ENCODE peak calls at places on chromosomes 12 and 14, in nine cellular contexts. Q, R, H, S, G, P, V, X and C are unnamed samples.

GRCh38 chr12:45235087-45236025 is 19.5 kb downstream of the ANO6 start:
- DNase-seq in Q (peak), R (peak), H (peak), S (peak), G (peak), P (peak), V (peak), X (peak), C (peak)

GRCh38 chr14:52553002-52553670 is 500 bp downstream of the GPR137C start:
- DNase-seq in Q (peak), R (peak), H (peak), S (peak), G (peak), P (peak), V (no peak), X (peak), C (peak)

GRCh38 chr12:100612557-100612956 is 39.1 kb downstream of the GAS2L3 start:
- DNase-seq in Q (no peak), R (no peak), H (no peak), S (no peak), G (no peak), P (no peak), V (no peak), X (no peak), C (no peak)

GRCh38 chr12:100554608-100555077 is 18.8 kb upstream of the GAS2L3 start:
- DNase-seq in Q (peak), R (peak), H (no peak), S (no peak), G (peak), P (no peak), V (peak), X (peak), C (peak)

GRCh38 chr12:1350055-1350933 is 244.1 kb downstream of the FBXL14 start:
- DNase-seq in Q (peak), R (peak), H (no peak), S (no peak), G (peak), P (no peak), V (peak), X (no peak), C (peak)

GRCh38 chr12:124608451-124608870 is 41.0 kb upstream of the NCOR2 start:
- DNase-seq in Q (no peak), R (no peak), H (no peak), S (no peak), G (no peak), P (no peak), V (no peak), X (no peak), C (no peak)

GRCh38 chr14:95535226-95536021 is 574 bp downstream of the GLRX5 start:
- DNase-seq in Q (no peak), R (no peak), H (no peak), S (peak), G (no peak), P (peak), V (no peak), X (no peak), C (no peak)

GRCh38 chr12:9925746-9926393 is 6.3 kb downstream of the CLEC2A start:
- DNase-seq in Q (peak), R (peak), H (no peak), S (no peak), G (peak), P (peak), V (peak), X (peak), C (peak)

GRCh38 chr12:108734200-108734906 is 3.0 kb upstream of the CORO1C start:
- DNase-seq in Q (peak), R (peak), H (peak), S (no peak), G (peak), P (peak), V (peak), X (no peak), C (peak)

GRCh38 chr12:87768884-87769283 is 260.3 kb downstream of the C12orf50 start:
- DNase-seq in Q (no peak), R (no peak), H (no peak), S (no peak), G (no peak), P (no peak), V (no peak), X (no peak), C (no peak)

GRCh38 chr12:106753526-106753925 is 21.0 kb upstream of the RIC8B start:
- DNase-seq in Q (no peak), R (no peak), H (no peak), S (no peak), G (no peak), P (no peak), V (no peak), X (no peak), C (no peak)

GRCh38 chr14:50037837-50038236 is 78.5 kb downstream of the VCPKMT start:
- DNase-seq in Q (no peak), R (peak), H (no peak), S (peak), G (no peak), P (no peak), V (no peak), X (no peak), C (peak)

GRCh38 chr12:1318327-1319031 is 275.9 kb downstream of the FBXL14 start:
- DNase-seq in Q (peak), R (peak), H (no peak), S (no peak), G (peak), P (peak), V (peak), X (peak), C (peak)

GRCh38 chr14:69260246-69260978 is 454 bp downstream of the GALNT16 start:
- DNase-seq in Q (peak), R (peak), H (peak), S (no peak), G (no peak), P (peak), V (no peak), X (peak), C (peak)

DNA sequence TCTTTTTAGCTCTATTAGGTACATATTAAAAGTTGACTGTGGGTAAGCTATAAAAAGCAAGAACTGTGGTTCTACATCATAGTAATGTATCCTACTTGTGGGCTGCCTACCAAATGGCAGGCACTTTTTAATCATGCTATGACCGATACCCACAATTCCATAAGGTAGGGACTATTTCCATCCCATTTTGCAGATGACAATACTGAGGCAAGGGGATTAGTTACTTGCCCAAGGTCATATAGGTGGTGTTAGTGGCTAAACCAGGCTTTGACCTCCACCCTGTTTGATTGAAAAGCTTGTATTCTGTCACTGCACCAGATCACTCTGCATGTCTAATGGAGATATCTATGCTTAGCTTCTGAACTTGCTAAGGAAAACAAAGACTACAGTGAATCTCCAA is 151.9 kb downstream of the SSPN start:
- DNase-seq in Q (no peak), R (no peak), H (no peak), S (no peak), G (no peak), P (no peak), V (no peak), X (no peak), C (no peak)
- H3K4me3 ChIP-seq in Q (no peak), R (no peak), H (no peak), S (no peak), G (no peak), P (no peak), V (no peak), X (no peak), C (no peak)

DNA sequence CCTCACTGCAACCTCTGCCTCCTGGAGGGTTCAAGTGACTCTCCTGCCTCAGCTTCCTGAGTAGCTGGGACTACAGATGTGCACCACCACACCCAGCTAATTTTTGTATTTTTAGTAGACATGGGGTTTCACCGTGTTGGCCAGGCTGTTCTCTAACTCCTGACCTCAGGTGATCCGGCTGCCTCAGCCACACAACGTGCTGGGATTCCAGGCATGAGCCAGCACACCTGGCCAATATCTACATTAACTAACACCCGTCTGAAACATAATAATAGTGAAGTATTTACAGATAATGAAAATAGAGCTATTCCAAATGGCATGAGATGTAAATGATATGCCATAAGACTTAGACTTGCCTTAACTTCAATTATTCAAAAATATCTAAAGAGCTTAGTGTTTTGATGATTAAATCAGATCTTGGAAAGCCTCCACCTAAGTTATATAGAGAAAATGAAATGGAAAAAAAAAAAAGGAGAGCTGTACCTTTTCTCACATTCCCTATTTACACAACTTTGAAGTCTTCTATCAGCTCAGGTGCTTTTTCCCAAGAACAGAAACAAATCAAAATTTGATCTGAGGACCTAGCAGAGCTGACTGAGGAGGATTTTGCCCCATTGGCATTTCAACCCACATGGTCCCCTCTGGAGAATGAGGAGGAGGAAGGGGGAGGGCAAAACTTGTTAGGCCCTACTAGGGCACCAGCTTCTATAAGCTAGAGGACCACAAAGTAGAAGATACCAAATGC is 309.2 kb downstream of the PRKD1 start:
- DNase-seq in Q (no peak), R (no peak), H (no peak), S (no peak), G (no peak), P (peak), V (no peak), X (no peak), C (no peak)
- TF ChIP-seq CTCF in Q (no peak), R (no peak), H (no peak), S (no peak), G (no peak), P (no peak), V (no peak), X (no peak), C (no peak)

GRCh38 chr12:14238224-14238792 is 127.2 kb upstream of the ATF7IP start:
- DNase-seq in Q (peak), R (no peak), H (no peak), S (no peak), G (peak), P (no peak), V (no peak), X (no peak), C (peak)

GRCh38 chr12:14243941-14244340 is 121.5 kb upstream of the ATF7IP start:
- DNase-seq in Q (no peak), R (no peak), H (no peak), S (no peak), G (no peak), P (no peak), V (no peak), X (no peak), C (no peak)

GRCh38 chr12:14240873-14241220 is 124.6 kb upstream of the ATF7IP start:
- DNase-seq in Q (no peak), R (no peak), H (no peak), S (no peak), G (no peak), P (no peak), V (no peak), X (no peak), C (no peak)

GRCh38 chr12:14239350-14239934 is 126.0 kb upstream of the ATF7IP start:
- DNase-seq in Q (peak), R (peak), H (no peak), S (peak), G (peak), P (peak), V (no peak), X (peak), C (peak)

DNA sequence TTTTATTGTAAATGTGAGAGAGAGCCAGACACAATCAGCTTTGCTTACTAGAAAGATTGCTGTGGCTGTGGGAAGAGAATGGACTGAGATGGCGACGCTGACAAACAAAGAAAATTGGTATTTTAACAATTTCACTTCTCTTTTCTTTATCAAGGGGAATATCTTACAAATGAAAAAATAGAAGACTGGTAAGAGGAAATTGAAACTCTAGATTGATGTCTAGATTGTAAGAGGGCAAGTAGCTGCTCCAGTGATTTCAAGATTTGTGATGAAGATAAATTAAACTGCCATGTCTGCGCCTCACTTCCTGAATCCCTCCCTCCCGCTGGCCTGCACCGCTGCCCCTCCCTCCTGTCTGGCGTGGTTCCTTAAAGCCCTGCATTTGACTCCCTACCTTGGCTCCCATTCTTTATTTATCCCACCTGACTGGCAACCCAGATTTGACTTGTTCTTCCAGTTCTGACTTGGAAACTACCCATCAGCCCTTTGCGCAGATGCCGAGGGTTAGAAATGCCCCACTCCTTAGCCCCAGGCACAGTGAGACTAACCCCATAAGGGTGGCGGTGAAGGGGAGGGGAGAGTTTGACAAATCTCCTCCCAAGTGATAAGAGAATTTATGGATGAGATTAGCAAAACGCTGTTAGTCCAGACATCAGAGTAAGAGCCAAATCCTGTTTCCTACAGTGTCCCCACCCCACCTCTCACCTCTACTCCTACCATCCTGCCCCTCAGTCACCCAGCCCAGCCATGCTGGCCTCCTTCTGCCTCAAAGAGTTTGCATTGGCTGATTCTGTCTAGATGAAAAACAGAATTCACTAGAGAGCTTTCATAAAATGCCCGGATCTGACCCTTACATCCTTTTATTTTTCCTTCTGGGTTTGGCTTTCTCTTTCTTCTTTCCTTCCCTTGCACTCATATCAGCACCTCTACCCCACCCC is 125.3 kb upstream of the ATF7IP start:
- DNase-seq in Q (no peak), R (no peak), H (no peak), S (peak), G (no peak), P (peak), V (no peak), X (peak), C (no peak)
- H3K4me3 ChIP-seq in Q (no peak), R (no peak), H (peak), S (peak), G (no peak), P (no peak), V (no peak), X (peak), C (no peak)

GRCh38 chr14:64772394-64772950 is 68.2 kb downstream of the PLEKHG3 start:
- DNase-seq in Q (no peak), R (no peak), H (no peak), S (no peak), G (no peak), P (no peak), V (no peak), X (peak), C (no peak)
- TF ChIP-seq CTCF in Q (no peak), R (peak), H (no peak), S (no peak), G (no peak), P (no peak), V (peak), X (peak), C (no peak)

GRCh38 chr14:104969741-104970230 is 8.4 kb downstream of the AHNAK2 start:
- DNase-seq in Q (no peak), R (no peak), H (no peak), S (no peak), G (no peak), P (no peak), V (no peak), X (no peak), C (no peak)

GRCh38 chr14:104973215-104974145 is 4.7 kb downstream of the AHNAK2 start:
- DNase-seq in Q (peak), R (peak), H (peak), S (peak), G (peak), P (peak), V (peak), X (peak), C (peak)

GRCh38 chr14:104972301-104973211 is 5.6 kb downstream of the AHNAK2 start:
- DNase-seq in Q (peak), R (peak), H (peak), S (peak), G (no peak), P (peak), V (peak), X (peak), C (peak)

GRCh38 chr14:104970231-104971068 is 7.7 kb downstream of the AHNAK2 start:
- DNase-seq in Q (peak), R (peak), H (peak), S (no peak), G (peak), P (no peak), V (peak), X (peak), C (peak)

GRCh38 chr14:104971447-104972240 is 6.5 kb downstream of the AHNAK2 start:
- DNase-seq in Q (no peak), R (no peak), H (no peak), S (no peak), G (no peak), P (no peak), V (no peak), X (peak), C (no peak)
- H3K4me3 ChIP-seq in Q (no peak), R (no peak), H (no peak), S (no peak), G (no peak), P (no peak), V (no peak), X (no peak), C (no peak)

GRCh38 chr12:20376984-20377383 is 8.6 kb downstream of the PDE3A start:
- DNase-seq in Q (peak), R (no peak), H (no peak), S (no peak), G (peak), P (no peak), V (no peak), X (no peak), C (peak)
- TF ChIP-seq CTCF in Q (peak), R (peak), H (peak), S (no peak), G (peak), P (peak), V (peak), X (peak), C (peak)

DNA sequence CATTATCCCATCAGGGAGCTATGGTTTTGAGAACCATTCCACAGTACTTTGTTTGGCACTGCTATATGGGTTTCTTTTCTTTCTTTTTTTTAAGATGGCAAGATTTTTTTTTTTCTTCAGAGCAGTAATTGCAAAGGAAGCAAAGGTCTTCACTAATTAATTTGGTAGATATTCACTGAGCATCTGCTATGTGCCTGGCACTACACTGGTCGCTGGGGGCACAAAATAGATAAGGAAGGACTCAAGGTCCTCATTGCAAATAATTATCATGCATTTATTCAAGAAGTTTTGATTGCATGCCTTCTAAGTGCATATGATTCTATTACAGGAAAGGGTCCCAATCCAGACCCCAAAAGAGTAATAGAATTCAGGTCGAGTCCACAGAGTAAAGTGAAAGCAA is 10.0 kb upstream of the ATP2A2 start:
- DNase-seq in Q (no peak), R (no peak), H (no peak), S (no peak), G (no peak), P (no peak), V (no peak), X (no peak), C (no peak)
- H3K4me3 ChIP-seq in Q (no peak), R (no peak), H (no peak), S (no peak), G (no peak), P (no peak), V (no peak), X (no peak), C (no peak)

DNA sequence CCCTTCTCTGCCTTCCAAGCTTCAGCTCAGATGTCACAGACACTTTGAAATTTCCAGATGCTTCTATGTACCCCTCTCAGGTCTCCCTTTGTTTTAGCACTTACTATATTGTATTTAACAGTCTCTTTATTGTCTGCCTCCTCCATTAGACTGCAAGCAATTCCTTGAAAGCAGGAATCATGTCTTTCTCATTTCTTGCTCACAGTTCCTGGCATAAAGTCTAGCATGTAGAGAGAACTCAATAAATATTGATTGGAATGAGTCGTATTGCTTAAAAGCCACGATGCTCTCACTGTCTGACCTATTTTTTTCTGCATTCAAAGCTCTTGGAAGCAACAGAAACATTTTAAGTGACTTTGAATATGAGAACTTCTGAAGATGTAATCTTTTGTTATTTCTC is 111.0 kb downstream of the ERGIC2 start:
- DNase-seq in Q (no peak), R (no peak), H (no peak), S (no peak), G (no peak), P (no peak), V (no peak), X (no peak), C (no peak)
- TF ChIP-seq CTCF in Q (no peak), R (no peak), H (no peak), S (no peak), G (no peak), P (no peak), V (no peak), X (no peak), C (no peak)

GRCh38 chr14:76828339-76829015 is 2.3 kb downstream of the LRRC74A start:
- DNase-seq in Q (peak), R (peak), H (no peak), S (no peak), G (peak), P (peak), V (no peak), X (peak), C (no peak)
- H3K4me3 ChIP-seq in Q (peak), R (no peak), H (peak), S (peak), G (peak), P (no peak), V (no peak), X (no peak), C (peak)

GRCh38 chr12:71846322-71846940 is 6.9 kb downstream of the TBC1D15 start:
- DNase-seq in Q (peak), R (peak), H (no peak), S (no peak), G (peak), P (no peak), V (no peak), X (no peak), C (peak)
- TF ChIP-seq CTCF in Q (peak), R (peak), H (peak), S (no peak), G (peak), P (peak), V (peak), X (peak), C (peak)